ENCODE peak calls at places on chromosomes 4 and X, in four cellular contexts. Q is ovary; F is CD4-positive, alpha-beta memory T cell; A is H9. E is an unnamed sample. For H3K9me3, the result is how much of the 10 kb centered on the place peaks cover.

GRCh38 chr4:11623726-11624037 is 195.0 kb upstream of the HS3ST1 start:
- DNase-seq in Q (no peak), A (peak), F (no peak), E (no peak)

GRCh38 chrX:150594584-150594983 is 26.2 kb downstream of the MTM1 start:
- DNase-seq in F (no peak), A (no peak), Q (no peak), E (no peak)

GRCh38 chr4:145716200-145716599 is 36.3 kb downstream of the C4orf51 start:
- DNase-seq in F (no peak), A (no peak), Q (no peak), E (no peak)

GRCh38 chr4:131609039-131609438 is 1540.1 kb upstream of the PCDH10 start:
- DNase-seq in A (no peak), F (no peak), Q (no peak), E (no peak)

GRCh38 chr4:183038436-183038835 is 60.6 kb upstream of the WWC2 start:
- DNase-seq in Q (no peak), A (no peak), F (no peak), E (no peak)

GRCh38 chr4:114281561-114281960 is 302.1 kb upstream of the ARSJ start:
- DNase-seq in A (no peak), F (no peak), Q (no peak), E (no peak)

GRCh38 chr4:40656221-40656863 is 26.7 kb upstream of the RBM47 start:
- DNase-seq in A (no peak), F (no peak), Q (no peak), E (no peak)

GRCh38 chr4:105092356-105092755 is 54.3 kb upstream of the TET2 start:
- DNase-seq in A (no peak), Q (no peak), F (no peak), E (no peak)

GRCh38 chrX:3697701-3698279 is 15.7 kb downstream of the PRKX start:
- DNase-seq in A (no peak), Q (no peak), F (no peak), E (peak)

GRCh38 chr4:113979973-113980615 is 647 bp upstream of the ARSJ start:
- DNase-seq in Q (no peak), A (no peak), F (no peak), E (no peak)

GRCh38 chrX:114583646-114584433 is at the start of gene HTR2C:
- DNase-seq in Q (no peak), F (no peak), A (peak), E (peak)

GRCh38 chr4:68267433-68267944 is 22.0 kb upstream of the TMPRSS11B start:
- DNase-seq in Q (no peak), A (no peak), F (no peak), E (no peak)

GRCh38 chr4:1417522-1418390 is 11.5 kb upstream of the NKX1-1 start:
- DNase-seq in Q (peak), F (no peak), A (peak), E (peak)

GRCh38 chr4:141410839-141411238 is 190.1 kb downstream of the ZNF330 start:
- DNase-seq in A (no peak), Q (no peak), F (no peak), E (no peak)

GRCh38 chr4:141905751-141906150 is 269.4 kb downstream of the IL15 start:
- DNase-seq in Q (no peak), F (no peak), A (no peak), E (no peak)

GRCh38 chrX:56833626-56834025 is 104.6 kb downstream of the NBDY start:
- DNase-seq in A (no peak), Q (no peak), F (no peak), E (no peak)

GRCh38 chr4:102604222-102604940 is 103.2 kb downstream of the NFKB1 start:
- DNase-seq in A (no peak), F (no peak), Q (no peak), E (no peak)

GRCh38 chr4:188783160-188783559 is 643.9 kb downstream of the TRIML1 start:
- DNase-seq in Q (no peak), A (no peak), F (no peak), E (no peak)

GRCh38 chrX:71144651-71145050 is at the start of gene NLGN3:
- DNase-seq in F (no peak), A (no peak), Q (no peak), E (no peak)

GRCh38 chr4:27595956-27596355 is 735.3 kb downstream of the STIM2 start:
- DNase-seq in A (no peak), Q (no peak), F (no peak), E (no peak)

GRCh38 chrX:151098996-151099395 is 77.4 kb upstream of the GPR50 start:
- DNase-seq in F (no peak), Q (no peak), A (no peak), E (no peak)

GRCh38 chrX:122504026-122504425 is 680.1 kb upstream of the GRIA3 start:
- DNase-seq in F (no peak), A (no peak), Q (no peak), E (no peak)

GRCh38 chr4:41477200-41477910 is 60.6 kb upstream of the LIMCH1 start:
- DNase-seq in Q (no peak), A (no peak), F (no peak), E (no peak)

GRCh38 chrX:39898147-39898546 is 199.6 kb downstream of the BCOR start:
- DNase-seq in Q (no peak), F (no peak), A (no peak), E (no peak)

DNA sequence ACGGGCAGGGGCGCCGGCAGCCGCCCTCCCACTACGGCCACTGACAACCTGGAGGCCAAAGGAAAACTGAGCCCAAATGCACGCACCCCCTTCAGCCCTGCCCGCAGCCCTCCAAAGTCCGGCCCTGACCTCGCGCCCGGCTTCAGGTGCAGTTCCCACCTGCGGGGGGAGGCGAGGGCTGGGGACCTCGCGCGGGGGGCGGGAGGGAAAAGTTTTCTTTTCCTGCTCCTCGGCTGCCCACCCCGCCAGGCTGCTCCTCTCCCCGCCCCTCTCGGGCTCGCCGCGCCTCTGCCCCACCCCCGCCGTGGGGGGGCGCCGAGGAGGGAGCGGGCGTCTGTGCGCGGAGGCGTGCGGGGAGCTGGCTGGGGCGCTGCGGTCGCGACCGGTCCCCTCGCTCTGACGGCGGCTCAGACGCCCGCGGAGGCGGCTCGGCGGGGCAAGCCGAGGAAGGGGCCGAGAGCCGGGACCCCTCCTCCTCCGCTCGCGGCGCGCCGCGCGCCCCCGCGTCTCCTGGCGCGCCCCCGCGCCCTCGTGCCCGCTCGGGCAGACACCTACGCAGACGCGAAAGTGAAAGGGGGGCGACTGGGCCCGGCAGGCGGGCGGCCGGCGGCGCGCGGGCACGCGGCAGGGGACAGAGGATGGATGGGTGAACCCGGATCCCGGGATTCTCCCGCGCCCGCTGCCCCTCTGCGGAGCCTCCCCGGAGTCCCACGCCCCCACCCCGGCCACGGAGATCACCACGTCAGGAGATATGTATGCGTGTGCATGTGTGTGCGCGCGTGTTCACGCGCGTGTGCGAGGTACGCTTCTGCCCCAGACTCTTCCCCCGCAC is 3.1 kb upstream of the NR3C2 start:
- DNase-seq in Q (peak), A (peak), F (peak), E (peak)
- H3K27ac ChIP-seq in Q (peak), A (no peak), F (peak), E (no peak)

DNA sequence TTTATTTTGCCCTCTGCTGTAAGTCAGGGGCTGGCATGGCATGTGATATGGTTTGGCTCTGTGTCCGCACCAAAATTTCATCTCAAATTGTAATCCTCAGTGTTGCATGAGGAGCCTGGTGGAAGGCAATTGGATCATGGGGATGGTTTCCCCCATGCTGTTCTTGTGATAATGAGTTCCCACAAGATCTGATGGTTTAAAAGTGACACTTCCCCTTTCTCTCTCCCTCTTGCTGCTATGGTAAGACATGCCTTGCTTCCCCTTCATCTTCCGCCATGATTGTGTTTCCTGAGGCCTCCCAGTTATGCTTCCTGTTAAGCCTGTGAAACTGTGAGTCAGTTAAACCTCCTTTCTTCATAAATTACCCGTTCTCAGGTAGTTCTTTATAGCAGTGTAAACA is 72.0 kb upstream of the MSX1 start:
- DNase-seq in A (no peak), F (no peak), Q (no peak), E (no peak)
- H3K9me3 ChIP-seq in A (under half), F (under half), Q (under half), E (under half)

DNA sequence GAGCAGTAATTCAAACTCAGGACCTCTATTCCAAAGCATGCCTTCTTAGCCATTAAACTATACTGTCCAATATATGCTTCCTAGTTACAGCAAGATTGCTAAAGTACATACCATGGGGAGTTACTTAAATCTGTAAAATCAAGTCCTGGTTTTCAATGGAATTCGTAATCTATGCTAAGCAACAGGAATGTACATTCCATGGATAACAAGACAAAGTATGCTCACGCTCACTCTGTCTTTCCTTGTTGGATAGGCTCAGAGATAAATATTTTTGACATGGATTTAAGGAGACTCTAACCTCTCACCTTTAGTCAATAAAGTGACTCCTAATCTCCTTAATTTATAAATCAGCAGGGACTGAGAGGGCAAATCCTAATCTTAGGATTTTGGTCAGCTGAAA is 47.3 kb upstream of the STK26 start:
- DNase-seq in A (no peak), F (no peak), Q (no peak), E (no peak)
- H3K27ac ChIP-seq in A (no peak), F (no peak), Q (no peak), E (no peak)

DNA sequence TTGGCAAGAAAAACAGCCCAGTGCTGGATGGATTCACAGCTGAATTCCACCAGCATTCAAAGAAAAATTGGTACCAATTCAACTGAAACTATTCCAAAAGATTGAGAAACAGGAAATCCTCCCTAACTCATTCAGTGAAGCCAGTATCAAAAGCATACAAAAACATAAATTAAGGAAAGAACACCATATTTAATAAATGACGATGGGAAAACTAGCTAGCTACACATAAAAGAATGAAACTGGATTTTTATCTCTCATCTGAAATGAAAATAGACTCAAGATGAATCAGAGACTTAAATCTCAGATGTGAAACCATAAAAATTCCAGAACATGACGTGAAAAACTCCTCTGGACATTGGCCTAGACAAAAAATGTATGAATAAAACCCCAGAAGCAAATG is 516.8 kb upstream of the SPANXN1 start:
- DNase-seq in A (no peak), Q (no peak), F (no peak), E (no peak)
- H3K9me3 ChIP-seq in A (under half), Q (under half), F (under half), E (under half)

DNA sequence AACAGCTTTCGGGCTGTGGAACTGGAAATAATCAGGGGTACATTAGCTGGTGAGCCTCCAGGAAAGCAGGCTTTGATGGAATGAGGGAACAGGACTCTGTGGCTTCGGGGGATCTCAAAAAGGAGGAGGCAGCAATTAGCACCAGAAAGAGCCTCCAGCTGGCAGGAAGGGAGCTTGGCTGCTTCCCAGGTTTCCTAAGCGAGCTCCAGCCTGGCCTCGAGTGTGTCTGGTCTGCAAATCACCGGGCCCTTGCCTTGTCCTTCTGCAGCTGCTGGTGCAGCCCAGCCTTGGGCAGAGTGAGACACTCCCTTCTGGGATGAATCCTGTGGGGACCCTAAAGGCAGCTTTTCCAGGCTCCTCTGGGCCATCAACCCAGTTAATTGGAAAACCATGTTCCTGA is 10.7 kb upstream of the PDHA1 start:
- DNase-seq in A (peak), F (no peak), Q (no peak), E (no peak)
- H3K27ac ChIP-seq in A (no peak), F (no peak), Q (no peak), E (no peak)

GRCh38 chr4:89277412-89277811 is 30.2 kb downstream of the GPRIN3 start:
- DNase-seq in Q (no peak), F (no peak), A (no peak), E (no peak)
- H3K9me3 ChIP-seq in Q (under half), F (under half), A (under half), E (under half)

DNA sequence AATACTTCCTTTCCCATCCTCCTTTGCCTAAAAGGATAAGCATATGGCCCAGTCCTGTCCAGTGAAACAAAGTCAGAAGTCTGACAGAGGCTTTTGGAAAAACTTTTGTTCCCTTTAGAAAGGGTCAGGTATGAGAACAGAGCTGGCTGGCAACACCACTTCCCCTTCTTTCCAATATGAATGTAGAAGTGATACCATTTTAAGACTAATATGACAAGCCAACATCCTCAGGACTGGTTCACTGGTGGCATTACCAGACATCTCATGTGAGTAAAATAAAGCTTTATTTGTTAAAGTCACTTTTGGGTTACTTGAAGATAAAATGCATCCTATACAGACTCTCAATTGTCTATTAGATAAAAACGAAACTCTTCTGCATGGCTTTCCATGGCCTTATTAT is 83.6 kb upstream of the PTCHD1 start:
- DNase-seq in Q (no peak), A (no peak), F (no peak), E (no peak)
- H3K27ac ChIP-seq in Q (no peak), A (no peak), F (no peak), E (no peak)

DNA sequence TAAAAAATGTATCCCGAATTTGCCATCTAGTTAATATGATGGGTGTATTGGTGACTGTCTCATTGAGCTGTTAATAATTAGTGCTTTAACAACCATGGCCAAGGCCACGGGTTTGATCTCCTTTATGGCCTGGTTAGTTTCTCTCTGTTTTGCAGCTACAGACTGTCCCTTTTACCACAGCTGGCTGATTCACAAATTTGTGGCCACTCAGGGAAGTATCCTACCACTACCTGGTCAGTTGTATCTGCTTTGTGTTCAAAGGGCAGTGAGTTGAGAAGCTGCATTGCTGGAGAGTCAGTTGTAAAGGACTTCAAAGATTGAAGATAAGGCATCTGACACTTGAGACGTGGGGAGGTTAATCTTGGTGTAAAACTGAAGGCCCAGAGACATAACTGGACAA is 219.1 kb upstream of the BMP3 start:
- DNase-seq in Q (no peak), A (no peak), F (no peak), E (no peak)
- H3K9me3 ChIP-seq in Q (under half), A (under half), F (under half), E (under half)

GRCh38 chrX:129981207-129981553 is 1.3 kb upstream of the BCORL1 start:
- DNase-seq in F (no peak), A (no peak), Q (no peak), E (no peak)
- H3K27ac ChIP-seq in F (peak), A (no peak), Q (peak), E (no peak)

E was measured in aorta.